ENCODE peak calls at places on chromosomes 16 and 17, in four cellular contexts. One of them, this sample, is unnamed.

GRCh38 chr16:59210955-59211541 is 476.9 kb upstream of the GOT2 start:
- DNase-seq in Peyer's patch: no peak
- DNase-seq in GM12878: no peak
- DNase-seq in lower leg skin: no peak
- DNase-seq in this sample: no peak

GRCh38 chr17:18229254-18229653 is 3.8 kb downstream of the LLGL1 start:
- DNase-seq in Peyer's patch: no peak
- DNase-seq in GM12878: no peak
- DNase-seq in lower leg skin: no peak
- DNase-seq in this sample: no peak

GRCh38 chr16:89243664-89244063 is 26.2 kb downstream of the ZNF778 start:
- DNase-seq in Peyer's patch: no peak
- DNase-seq in GM12878: no peak
- DNase-seq in lower leg skin: no peak
- DNase-seq in this sample: no peak

GRCh38 chr16:10770907-10771306 is 27.3 kb downstream of the NUBP1 start:
- DNase-seq in Peyer's patch: no peak
- DNase-seq in GM12878: no peak
- DNase-seq in lower leg skin: no peak
- DNase-seq in this sample: no peak

GRCh38 chr17:17303847-17304490 is 796 bp downstream of the NT5M start:
- DNase-seq in Peyer's patch: no peak
- DNase-seq in GM12878: no peak
- DNase-seq in lower leg skin: no peak
- DNase-seq in this sample: no peak

GRCh38 chr17:77424585-77425344 is 284.0 kb downstream of the SEC14L1 start:
- DNase-seq in Peyer's patch: peak
- DNase-seq in GM12878: no peak
- DNase-seq in lower leg skin: peak
- DNase-seq in this sample: no peak

GRCh38 chr16:19344224-19344801 is 58.8 kb downstream of the CLEC19A start:
- DNase-seq in Peyer's patch: no peak
- DNase-seq in GM12878: no peak
- DNase-seq in lower leg skin: no peak
- DNase-seq in this sample: no peak

GRCh38 chr16:72025404-72026114 is 17.0 kb downstream of the DHODH start:
- DNase-seq in Peyer's patch: no peak
- DNase-seq in GM12878: no peak
- DNase-seq in lower leg skin: no peak
- DNase-seq in this sample: no peak

GRCh38 chr17:81510798-81511549 is 1.6 kb downstream of the ACTG1 start:
- DNase-seq in Peyer's patch: peak
- DNase-seq in GM12878: no peak
- DNase-seq in lower leg skin: no peak
- DNase-seq in this sample: peak

GRCh38 chr16:54538241-54538640 is 251.7 kb upstream of the IRX3 start:
- DNase-seq in Peyer's patch: no peak
- DNase-seq in GM12878: no peak
- DNase-seq in lower leg skin: no peak
- DNase-seq in this sample: no peak

GRCh38 chr17:49887744-49888360 is 40.0 kb upstream of the TAC4 start:
- DNase-seq in Peyer's patch: no peak
- DNase-seq in GM12878: no peak
- DNase-seq in lower leg skin: no peak
- DNase-seq in this sample: no peak

GRCh38 chr16:1158456-1159324 is 5.8 kb downstream of the CACNA1H start:
- DNase-seq in Peyer's patch: no peak
- DNase-seq in GM12878: no peak
- DNase-seq in lower leg skin: no peak
- DNase-seq in this sample: no peak

GRCh38 chr17:78976907-78977680 is 2.6 kb downstream of the LGALS3BP start:
- DNase-seq in Peyer's patch: no peak
- DNase-seq in GM12878: no peak
- DNase-seq in lower leg skin: no peak
- DNase-seq in this sample: no peak

GRCh38 chr17:39197380-39198185 is at the start of gene CACNB1:
- DNase-seq in Peyer's patch: peak
- DNase-seq in GM12878: no peak
- DNase-seq in lower leg skin: peak
- DNase-seq in this sample: peak

GRCh38 chr17:38705523-38705802 is 390 bp downstream of the MLLT6 start:
- DNase-seq in Peyer's patch: peak
- DNase-seq in GM12878: no peak
- DNase-seq in lower leg skin: no peak
- DNase-seq in this sample: peak

GRCh38 chr16:48491517-48491916 is 106.3 kb upstream of the SIAH1 start:
- DNase-seq in Peyer's patch: no peak
- DNase-seq in GM12878: no peak
- DNase-seq in lower leg skin: no peak
- DNase-seq in this sample: no peak

GRCh38 chr17:66126231-66126630 is 65.7 kb downstream of the CEP112 start:
- DNase-seq in Peyer's patch: no peak
- DNase-seq in GM12878: no peak
- DNase-seq in lower leg skin: no peak
- DNase-seq in this sample: no peak

GRCh38 chr17:65627108-65627507 is 65.7 kb upstream of the AXIN2 start:
- DNase-seq in Peyer's patch: no peak
- DNase-seq in GM12878: no peak
- DNase-seq in lower leg skin: peak
- DNase-seq in this sample: no peak

GRCh38 chr17:30433514-30433913 is 43.7 kb upstream of the GOSR1 start:
- DNase-seq in Peyer's patch: no peak
- DNase-seq in GM12878: no peak
- DNase-seq in lower leg skin: no peak
- DNase-seq in this sample: peak

GRCh38 chr17:31309525-31309924 is 4.3 kb downstream of the EVI2B start:
- DNase-seq in Peyer's patch: no peak
- DNase-seq in GM12878: peak
- DNase-seq in lower leg skin: no peak
- DNase-seq in this sample: no peak

GRCh38 chr17:68314916-68315535 is 23.7 kb downstream of the ARSG start:
- DNase-seq in Peyer's patch: no peak
- DNase-seq in GM12878: no peak
- DNase-seq in lower leg skin: no peak
- DNase-seq in this sample: no peak

GRCh38 chr17:34850964-34851363 is 110.3 kb downstream of the CCT6B start:
- DNase-seq in Peyer's patch: no peak
- DNase-seq in GM12878: no peak
- DNase-seq in lower leg skin: no peak
- DNase-seq in this sample: no peak

GRCh38 chr17:34850023-34850422 is 111.2 kb downstream of the CCT6B start:
- DNase-seq in Peyer's patch: no peak
- DNase-seq in GM12878: no peak
- DNase-seq in lower leg skin: no peak
- DNase-seq in this sample: no peak

GRCh38 chr17:34852141-34852540 is 109.1 kb downstream of the CCT6B start:
- DNase-seq in Peyer's patch: no peak
- DNase-seq in GM12878: no peak
- DNase-seq in lower leg skin: no peak
- DNase-seq in this sample: no peak

GRCh38 chr17:34853916-34854315 is 107.3 kb downstream of the CCT6B start:
- DNase-seq in Peyer's patch: no peak
- DNase-seq in GM12878: no peak
- DNase-seq in lower leg skin: no peak
- DNase-seq in this sample: no peak

GRCh38 chr17:34852614-34853013 is 108.6 kb downstream of the CCT6B start:
- DNase-seq in Peyer's patch: no peak
- DNase-seq in GM12878: no peak
- DNase-seq in lower leg skin: no peak
- DNase-seq in this sample: no peak
- TF ChIP-seq POLR2A in Peyer's patch: no peak
- TF ChIP-seq POLR2A in GM12878: no peak
- TF ChIP-seq POLR2A in lower leg skin: no peak
- TF ChIP-seq POLR2A in this sample: no peak

GRCh38 chr17:62706598-62707424 is 79.3 kb downstream of the MRC2 start:
- DNase-seq in Peyer's patch: no peak
- DNase-seq in GM12878: no peak
- DNase-seq in lower leg skin: peak
- DNase-seq in this sample: no peak
- TF ChIP-seq POLR2A in Peyer's patch: no peak
- TF ChIP-seq POLR2A in GM12878: no peak
- TF ChIP-seq POLR2A in lower leg skin: no peak
- TF ChIP-seq POLR2A in this sample: no peak

GRCh38 chr17:19725486-19725885 is 9.1 kb upstream of the SLC47A2 start:
- DNase-seq in Peyer's patch: no peak
- DNase-seq in GM12878: no peak
- DNase-seq in lower leg skin: no peak
- DNase-seq in this sample: no peak

GRCh38 chr17:19723967-19724366 is 7.6 kb upstream of the SLC47A2 start:
- DNase-seq in Peyer's patch: no peak
- DNase-seq in GM12878: no peak
- DNase-seq in lower leg skin: no peak
- DNase-seq in this sample: no peak

GRCh38 chr17:19726615-19727376 is 10.4 kb upstream of the SLC47A2 start:
- DNase-seq in Peyer's patch: no peak
- DNase-seq in GM12878: no peak
- DNase-seq in lower leg skin: no peak
- DNase-seq in this sample: no peak

GRCh38 chr17:19727466-19728113 is 11.2 kb upstream of the SLC47A2 start:
- DNase-seq in Peyer's patch: no peak
- DNase-seq in GM12878: no peak
- DNase-seq in lower leg skin: peak
- DNase-seq in this sample: no peak

DNA sequence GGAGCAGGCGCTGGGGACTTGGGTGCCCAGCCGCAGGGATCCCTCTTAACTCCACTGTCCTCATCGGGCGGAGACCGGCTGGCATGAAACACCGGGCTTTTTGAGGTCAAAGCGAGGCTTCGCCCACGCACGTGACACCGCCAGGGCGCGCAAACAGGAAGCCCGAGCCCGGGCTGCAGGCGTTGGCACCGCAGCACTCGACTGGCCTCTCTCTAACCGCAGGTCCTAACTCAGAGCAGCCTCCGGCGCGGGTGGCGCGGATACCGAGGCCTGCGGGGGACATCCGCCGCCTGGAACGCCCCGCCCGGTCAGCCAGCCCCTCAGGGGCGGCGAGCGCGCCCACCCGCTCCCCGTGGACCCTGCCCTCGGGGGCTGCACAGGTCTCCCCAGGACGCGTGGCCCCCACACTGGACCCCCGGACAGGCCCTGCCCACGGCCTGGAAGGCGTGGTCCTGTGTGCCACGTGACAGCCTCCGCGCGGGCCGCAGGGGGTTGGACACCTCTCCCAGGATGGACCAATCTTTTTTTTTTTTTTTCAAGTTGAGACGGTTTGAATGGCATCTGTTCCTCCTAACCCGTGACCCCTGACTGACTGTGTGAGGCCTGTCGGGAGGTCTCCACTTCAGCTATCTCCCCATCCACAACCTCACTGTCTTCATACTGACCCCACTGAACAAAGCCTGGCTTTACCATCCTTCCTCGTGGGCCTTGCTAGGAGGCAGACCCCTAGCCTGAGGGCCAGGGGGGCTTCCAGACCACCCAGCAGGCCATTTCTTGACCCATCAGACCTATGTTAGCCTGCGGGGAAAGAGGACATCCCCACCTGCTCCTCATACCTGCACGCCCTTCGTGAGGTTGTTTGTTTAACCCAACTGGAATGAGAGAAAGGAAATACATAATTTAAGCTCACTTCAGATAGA is 8.4 kb upstream of the SLC47A2 start:
- DNase-seq in Peyer's patch: peak
- DNase-seq in GM12878: no peak
- DNase-seq in lower leg skin: peak
- DNase-seq in this sample: no peak
- TF ChIP-seq POLR2A in Peyer's patch: no peak
- TF ChIP-seq POLR2A in GM12878: no peak
- TF ChIP-seq POLR2A in lower leg skin: peak
- TF ChIP-seq POLR2A in this sample: no peak

DNA sequence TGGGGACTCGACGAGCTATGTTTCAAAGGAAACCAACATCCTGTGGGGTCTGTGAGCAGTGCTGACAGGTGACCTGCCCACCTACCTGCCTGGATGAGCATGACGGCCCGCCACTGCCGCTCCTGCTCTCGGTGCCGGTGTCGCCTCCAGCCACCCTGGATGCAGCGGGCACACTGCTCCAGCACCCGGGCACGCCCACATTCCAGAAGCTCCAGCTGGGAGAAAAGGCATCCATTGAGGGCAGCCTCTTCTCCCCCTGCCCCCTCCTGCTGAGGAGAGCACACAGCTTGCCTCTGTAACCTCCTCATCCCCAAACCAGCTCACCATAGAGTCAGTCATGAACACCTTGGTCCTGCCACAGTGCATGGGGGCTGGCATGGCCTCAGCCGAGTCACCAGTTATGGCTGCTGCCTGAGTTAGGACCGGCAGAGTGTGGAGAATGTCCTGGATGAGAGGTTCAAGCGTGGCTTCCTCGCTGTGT is 14.3 kb downstream of the ZNHIT3 start:
- DNase-seq in Peyer's patch: no peak
- DNase-seq in GM12878: no peak
- DNase-seq in lower leg skin: peak
- DNase-seq in this sample: no peak
- TF ChIP-seq POLR2A in Peyer's patch: no peak
- TF ChIP-seq POLR2A in GM12878: no peak
- TF ChIP-seq POLR2A in lower leg skin: no peak
- TF ChIP-seq POLR2A in this sample: no peak

This sample was measured in erythroblast.